ENCODE peak calls at places on chromosomes 16 and 17, in nine cellular contexts. M, Q, Z, F, G, O, T, L and N are unnamed samples.

GRCh38 chr16:63702981-63703590 is 1418.8 kb downstream of the CDH11 start:
- DNase-seq in M (no peak), Q (no peak), Z (no peak), F (no peak), G (peak), O (no peak), T (peak), L (no peak), N (no peak)

GRCh38 chr17:78735832-78736525 is 46.1 kb downstream of the CYTH1 start:
- DNase-seq in M (no peak), Q (no peak), Z (no peak), F (no peak), G (no peak), O (peak), T (no peak), L (no peak), N (no peak)

GRCh38 chr16:26505501-26505900 is 561.2 kb upstream of the C16orf82 start:
- DNase-seq in M (no peak), Q (no peak), Z (no peak), F (no peak), G (no peak), O (no peak), T (no peak), L (no peak), N (no peak)

GRCh38 chr17:16971458-16972338 is at the start of gene TNFRSF13B:
- DNase-seq in M (no peak), Q (no peak), Z (no peak), F (no peak), G (no peak), O (no peak), T (no peak), L (no peak), N (no peak)

GRCh38 chr17:22266231-22266630 is 573.9 kb downstream of the KCNJ18 start:
- DNase-seq in M (no peak), Q (no peak), Z (no peak), F (no peak), G (no peak), O (peak), T (peak), L (no peak), N (no peak)

GRCh38 chr16:71448274-71448866 is 6.5 kb upstream of the TLE7 start:
- DNase-seq in M (no peak), Q (no peak), Z (no peak), F (no peak), G (no peak), O (no peak), T (no peak), L (no peak), N (no peak)

GRCh38 chr16:2323701-2324100 is 16.8 kb downstream of the ABCA3 start:
- DNase-seq in M (no peak), Q (no peak), Z (no peak), F (no peak), G (no peak), O (no peak), T (no peak), L (no peak), N (no peak)

GRCh38 chr17:61789872-61790271 is 73.5 kb downstream of the BRIP1 start:
- DNase-seq in M (no peak), Q (no peak), Z (no peak), F (no peak), G (no peak), O (no peak), T (no peak), L (no peak), N (no peak)

GRCh38 chr16:56729736-56730662 is at the start of gene NUP93:
- DNase-seq in M (peak), Q (peak), Z (peak), F (peak), G (peak), O (peak), T (peak), L (peak), N (peak)

GRCh38 chr16:72946474-72947194 is 101.3 kb downstream of the ZFHX3 start:
- DNase-seq in M (no peak), Q (no peak), Z (no peak), F (no peak), G (no peak), O (peak), T (peak), L (no peak), N (no peak)

GRCh38 chr16:86882586-86883280 is 304.4 kb downstream of the FOXL1 start:
- DNase-seq in M (no peak), Q (no peak), Z (no peak), F (no peak), G (no peak), O (peak), T (no peak), L (peak), N (no peak)

GRCh38 chr16:88570691-88571092 is 489 bp downstream of the ZC3H18 start:
- DNase-seq in M (no peak), Q (no peak), Z (no peak), F (no peak), G (peak), O (no peak), T (no peak), L (no peak), N (no peak)

GRCh38 chr16:20933589-20933988 is 33.0 kb downstream of the LYRM1 start:
- DNase-seq in M (no peak), Q (no peak), Z (no peak), F (no peak), G (no peak), O (no peak), T (no peak), L (no peak), N (no peak)

GRCh38 chr17:17491546-17491988 is 4.6 kb downstream of the RASD1 start:
- DNase-seq in M (peak), Q (no peak), Z (no peak), F (no peak), G (no peak), O (no peak), T (no peak), L (no peak), N (no peak)

GRCh38 chr17:50792132-50792531 is 24.8 kb upstream of the ANKRD40CL start:
- DNase-seq in M (no peak), Q (no peak), Z (no peak), F (no peak), G (no peak), O (no peak), T (no peak), L (no peak), N (no peak)

GRCh38 chr17:56866076-56866475 is 32.1 kb downstream of the DGKE start:
- DNase-seq in M (no peak), Q (no peak), Z (no peak), F (no peak), G (no peak), O (no peak), T (no peak), L (no peak), N (no peak)

GRCh38 chr16:2078691-2079090 is 30.9 kb downstream of the TSC2 start:
- DNase-seq in M (no peak), Q (no peak), Z (no peak), F (no peak), G (no peak), O (no peak), T (no peak), L (no peak), N (no peak)

GRCh38 chr16:65306722-65307121 is 184.9 kb upstream of the CDH11 start:
- DNase-seq in M (no peak), Q (no peak), Z (no peak), F (no peak), G (peak), O (no peak), T (no peak), L (no peak), N (no peak)

GRCh38 chr17:6040473-6040872 is 29.7 kb upstream of the WSCD1 start:
- DNase-seq in M (no peak), Q (no peak), Z (no peak), F (no peak), G (no peak), O (no peak), T (no peak), L (no peak), N (no peak)

GRCh38 chr17:57501016-57501415 is 244.1 kb downstream of the CCDC182 start:
- DNase-seq in M (no peak), Q (no peak), Z (no peak), F (no peak), G (no peak), O (no peak), T (no peak), L (no peak), N (no peak)

DNA sequence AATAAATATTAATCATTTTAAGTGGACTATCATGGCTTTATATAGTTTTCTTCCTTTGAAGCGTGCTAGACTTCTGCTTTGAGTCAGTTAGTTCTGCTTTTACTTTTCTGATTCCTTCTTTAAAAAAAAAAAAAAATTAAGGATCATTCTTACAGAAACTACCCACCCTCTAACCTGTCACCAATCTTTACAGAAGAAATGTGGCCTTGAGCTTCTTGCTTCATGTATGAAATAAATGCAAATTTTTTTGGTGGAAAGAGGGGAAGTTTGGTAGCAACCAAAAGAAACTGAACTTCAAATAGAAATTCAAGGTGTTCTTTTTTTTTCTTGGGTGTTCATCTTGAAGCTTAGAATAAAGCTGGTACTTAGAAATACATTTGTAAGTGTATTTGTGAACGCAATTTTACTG is 2.2 kb downstream of the EVI2A start:
- DNase-seq in M (no peak), Q (no peak), Z (no peak), F (no peak), G (no peak), O (no peak), T (no peak), L (no peak), N (no peak)
- H3K4me3 ChIP-seq in M (peak), Q (no peak), Z (peak), F (peak), G (no peak), O (no peak), T (no peak), L (no peak), N (no peak)

GRCh38 chr17:9032151-9032550 is 10.8 kb downstream of the NTN1 start:
- DNase-seq in M (no peak), Q (no peak), Z (no peak), F (no peak), G (no peak), O (no peak), T (no peak), L (no peak), N (no peak)
- TF ChIP-seq CTCF in M (no peak), Q (no peak), Z (no peak), F (no peak), G (no peak), O (no peak), T (no peak), L (no peak), N (no peak)

DNA sequence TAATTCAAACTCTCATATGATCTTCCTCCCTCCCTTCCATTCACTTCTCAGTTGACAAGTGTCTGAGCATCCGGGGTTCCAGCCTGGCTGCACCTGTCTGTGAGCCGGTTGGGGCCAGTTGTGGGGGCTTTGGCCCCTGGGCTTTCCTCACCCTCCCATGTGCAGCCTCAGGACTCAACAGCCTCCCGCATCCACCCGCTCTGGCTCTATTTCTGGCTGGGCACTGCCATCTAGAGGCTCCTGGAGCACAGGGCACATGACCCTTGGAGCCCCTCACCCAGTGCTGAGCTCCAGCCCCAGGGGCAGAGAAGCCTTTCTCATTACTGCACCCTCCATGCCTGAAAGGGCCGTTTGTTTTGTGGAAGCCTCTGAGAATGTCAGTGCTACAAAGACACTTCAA is 43.3 kb downstream of the HAPSTR1 start:
- DNase-seq in M (no peak), Q (no peak), Z (no peak), F (peak), G (peak), O (peak), T (peak), L (no peak), N (no peak)
- H3K4me3 ChIP-seq in M (no peak), Q (no peak), Z (no peak), F (no peak), G (no peak), O (no peak), T (no peak), L (no peak), N (no peak)

GRCh38 chr17:9696279-9697044 is 51.1 kb downstream of the USP43 start:
- DNase-seq in M (no peak), Q (no peak), Z (no peak), F (no peak), G (peak), O (no peak), T (no peak), L (no peak), N (no peak)
- TF ChIP-seq CTCF in M (no peak), Q (no peak), Z (no peak), F (no peak), G (peak), O (no peak), T (no peak), L (no peak), N (no peak)

GRCh38 chr16:85395913-85396878 is 216.9 kb upstream of the GSE1 start:
- DNase-seq in M (no peak), Q (no peak), Z (peak), F (peak), G (no peak), O (peak), T (no peak), L (no peak), N (no peak)
- H3K4me3 ChIP-seq in M (no peak), Q (no peak), Z (no peak), F (no peak), G (peak), O (peak), T (peak), L (no peak), N (peak)

DNA sequence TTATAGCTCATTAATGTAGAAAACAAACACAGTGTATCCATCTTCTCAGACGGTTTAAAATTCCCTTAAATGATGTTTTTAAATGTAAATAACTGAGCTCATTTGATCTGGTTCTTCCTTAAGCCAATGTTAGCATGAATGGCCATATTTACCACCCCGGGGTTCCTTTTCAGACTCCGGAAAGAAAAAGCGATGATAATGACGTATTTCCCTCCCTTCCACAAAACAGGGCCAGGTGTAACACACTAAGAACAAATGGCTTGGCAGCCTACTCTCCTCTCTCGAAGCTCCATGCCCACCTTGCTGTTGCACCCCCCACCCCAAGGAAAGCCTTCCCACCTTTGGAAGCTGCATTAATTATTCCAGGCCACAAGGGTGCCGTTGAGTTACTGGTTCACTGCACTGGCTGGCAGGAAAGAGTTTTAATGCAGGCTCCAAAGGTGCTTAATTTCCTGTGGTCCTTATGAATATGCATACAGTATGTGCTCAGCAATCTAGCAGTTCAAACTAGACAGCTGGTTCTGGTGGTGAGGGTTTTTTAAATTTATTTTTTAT is 378.9 kb downstream of the WWOX start:
- DNase-seq in M (no peak), Q (no peak), Z (no peak), F (no peak), G (peak), O (peak), T (no peak), L (no peak), N (no peak)
- TF ChIP-seq CTCF in M (peak), Q (no peak), Z (peak), F (no peak), G (peak), O (peak), T (peak), L (no peak), N (no peak)

DNA sequence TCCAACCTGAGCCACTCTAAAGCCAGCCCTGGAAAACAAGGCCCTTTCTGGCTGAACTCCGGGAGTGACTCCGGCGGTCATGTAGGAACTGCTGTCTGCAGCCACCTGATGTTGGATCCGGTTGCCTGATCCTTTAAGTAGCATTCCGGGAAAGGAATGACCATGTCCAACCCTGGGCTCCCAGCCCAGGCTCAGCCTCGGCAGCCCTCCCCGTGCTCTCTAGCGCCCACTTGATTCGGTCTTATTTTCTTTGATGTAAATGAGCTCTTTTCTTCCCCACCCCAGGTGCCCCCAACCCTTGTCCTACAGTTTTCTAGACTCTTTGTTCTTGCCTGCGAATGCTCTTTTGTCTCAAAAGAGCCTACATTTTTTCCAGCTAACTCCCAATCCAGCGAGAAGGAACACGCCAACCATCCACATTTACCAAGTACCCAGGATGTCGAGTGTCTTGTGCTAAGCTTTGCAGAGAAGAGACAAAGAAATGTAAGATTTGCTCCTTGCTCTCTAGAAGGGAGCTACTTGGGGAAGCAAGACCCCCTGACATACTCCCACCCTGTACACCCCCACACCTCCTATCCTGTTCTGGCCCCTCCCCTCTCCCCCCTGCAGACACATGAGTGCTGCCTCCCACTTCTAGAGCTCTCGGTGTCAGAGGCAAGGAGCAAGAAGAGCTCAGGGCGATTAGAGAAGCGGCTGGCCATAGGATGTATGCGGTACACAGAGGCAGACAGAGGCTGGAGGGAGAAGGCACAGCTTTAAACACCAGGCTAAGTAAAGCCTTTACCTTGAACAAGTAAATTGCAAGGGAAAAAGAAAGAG is 53.8 kb downstream of the COG7 start:
- DNase-seq in M (peak), Q (no peak), Z (no peak), F (peak), G (peak), O (no peak), T (no peak), L (no peak), N (no peak)
- H3K4me3 ChIP-seq in M (no peak), Q (no peak), Z (no peak), F (no peak), G (peak), O (no peak), T (no peak), L (no peak), N (no peak)

DNA sequence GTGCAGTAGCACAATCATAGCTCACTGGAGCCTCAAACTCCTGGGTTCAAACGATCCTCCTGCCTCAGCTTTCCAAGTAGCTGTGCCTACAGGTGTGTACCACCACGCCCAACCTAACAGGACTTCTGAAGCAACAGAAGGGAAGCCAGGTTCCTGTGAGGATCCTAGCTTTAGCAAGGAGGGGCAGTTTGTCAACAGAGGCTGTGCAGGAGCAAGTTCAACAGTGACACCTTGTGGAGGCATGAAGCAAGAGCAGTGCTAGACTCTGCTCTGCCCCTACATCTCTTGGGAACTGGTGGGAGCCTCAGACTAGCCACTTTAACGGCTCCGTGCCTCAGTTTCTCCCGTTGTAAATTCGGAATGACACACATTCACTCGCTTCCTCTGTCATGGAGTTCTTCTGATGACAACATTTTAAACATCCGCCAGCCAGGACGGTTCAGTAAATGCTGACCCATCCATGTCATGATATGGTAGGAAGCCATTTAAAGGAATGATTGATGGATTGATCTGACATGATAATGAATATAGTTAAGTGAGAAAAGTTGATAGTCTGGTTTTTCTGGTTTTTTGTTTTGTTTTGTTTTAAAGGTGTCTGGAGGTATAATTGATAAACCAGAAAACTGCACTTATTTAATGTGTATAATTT is 218.7 kb downstream of the MRTFB start:
- DNase-seq in M (no peak), Q (no peak), Z (no peak), F (no peak), G (peak), O (peak), T (peak), L (no peak), N (no peak)
- TF ChIP-seq CTCF in M (peak), Q (no peak), Z (no peak), F (peak), G (peak), O (peak), T (peak), L (peak), N (peak)

GRCh38 chr17:71936977-71937376 is 183.8 kb upstream of the SOX9 start:
- DNase-seq in M (no peak), Q (no peak), Z (no peak), F (no peak), G (peak), O (no peak), T (no peak), L (no peak), N (no peak)
- H3K4me3 ChIP-seq in M (no peak), Q (no peak), Z (no peak), F (no peak), G (no peak), O (no peak), T (no peak), L (no peak), N (no peak)